ENCODE peak calls at places on chromosomes 2 and 18, in four cellular contexts. U is K562, S is GM12891, Q is GM12878. V is an unnamed sample.

GRCh38 chr2:223589901-223590300 is 12.3 kb downstream of the SCG2 start:
- DNase-seq in U (no peak), S (no peak), Q (no peak), V (no peak)

GRCh38 chr2:20589975-20590703 is 60.8 kb downstream of the HS1BP3 start:
- DNase-seq in U (no peak), S (no peak), Q (no peak), V (no peak)

GRCh38 chr2:215830313-215830712 is 183.0 kb downstream of the MREG start:
- DNase-seq in U (peak; percentile 55), S (no peak), Q (no peak), V (no peak)

GRCh38 chr18:8791171-8791651 is 85.9 kb downstream of the MTCL1 start:
- DNase-seq in U (no peak), S (no peak), Q (no peak), V (no peak)

GRCh38 chr2:239311132-239312040 is 89.4 kb downstream of the HDAC4 start:
- DNase-seq in U (no peak), S (no peak), Q (no peak), V (no peak)

GRCh38 chr18:6737833-6738232 is 8.3 kb downstream of the ARHGAP28 start:
- DNase-seq in U (no peak), S (no peak), Q (no peak), V (no peak)

GRCh38 chr2:51698005-51698404 is 666.1 kb upstream of the NRXN1 start:
- DNase-seq in U (no peak), S (no peak), Q (no peak), V (no peak)

GRCh38 chr2:28893488-28893887 is 979 bp upstream of the WDR43 start:
- DNase-seq in U (no peak), S (no peak), Q (no peak), V (no peak)

GRCh38 chr2:99956232-99957030 is 186.0 kb downstream of the AFF3 start:
- DNase-seq in U (no peak), S (no peak), Q (no peak), V (no peak)

GRCh38 chr2:1722692-1723091 is 21.6 kb downstream of the PXDN start:
- DNase-seq in U (no peak), S (no peak), Q (no peak), V (no peak)

GRCh38 chr2:3365219-3365618 is 12.4 kb downstream of the EIPR1 start:
- DNase-seq in U (no peak), S (no peak), Q (no peak), V (no peak)

GRCh38 chr2:3981446-3981845 is 278.1 kb downstream of the DCDC2C start:
- DNase-seq in U (no peak), S (no peak), Q (no peak), V (no peak)

GRCh38 chr18:8339958-8340357 is 269.3 kb upstream of the RAB12 start:
- DNase-seq in U (no peak), S (no peak), Q (no peak), V (no peak)

GRCh38 chr2:231563378-231563961 is 29.2 kb upstream of the TEX44 start:
- DNase-seq in U (peak; percentile 81), S (peak; percentile 63), Q (no peak), V (peak; percentile 63)

GRCh38 chr2:2014251-2014761 is 270.0 kb upstream of the PXDN start:
- DNase-seq in U (no peak), S (no peak), Q (no peak), V (no peak)

GRCh38 chr2:202965810-202966454 is 48.7 kb upstream of the NBEAL1 start:
- DNase-seq in U (peak; percentile 50), S (peak; percentile 3), Q (peak; percentile 60), V (peak; percentile 5)

GRCh38 chr18:45518770-45519169 is 96.5 kb upstream of the SLC14A2 start:
- DNase-seq in U (no peak), S (no peak), Q (no peak), V (no peak)

GRCh38 chr2:127134833-127135830 is 28.2 kb upstream of the BIN1 start:
- DNase-seq in U (no peak), S (no peak), Q (no peak), V (no peak)

GRCh38 chr2:164595031-164595430 is 26.3 kb downstream of the GRB14 start:
- DNase-seq in U (no peak), S (no peak), Q (no peak), V (no peak)

GRCh38 chr2:239193925-239194687 is 206.7 kb downstream of the HDAC4 start:
- DNase-seq in U (no peak), S (no peak), Q (no peak), V (no peak)

GRCh38 chr2:197972017-197972416 is 167.6 kb downstream of the PLCL1 start:
- DNase-seq in U (no peak), S (no peak), Q (no peak), V (no peak)
- TF ChIP-seq SPI1 in U (no peak), S (no peak), Q (no peak), V (no peak)

GRCh38 chr18:2316686-2317308 is 254.5 kb downstream of the METTL4 start:
- DNase-seq in U (no peak), S (no peak), Q (no peak), V (no peak)

GRCh38 chr18:2316082-2316481 is 255.2 kb downstream of the METTL4 start:
- DNase-seq in U (no peak), S (no peak), Q (no peak), V (no peak)

GRCh38 chr18:2310824-2311349 is 260.4 kb downstream of the METTL4 start:
- DNase-seq in U (no peak), S (no peak), Q (no peak), V (no peak)

GRCh38 chr18:2312440-2312839 is 258.9 kb downstream of the METTL4 start:
- DNase-seq in U (no peak), S (no peak), Q (peak; percentile 20), V (peak; percentile 30)

GRCh38 chr18:2313332-2313731 is 258.0 kb downstream of the METTL4 start:
- DNase-seq in U (no peak), S (no peak), Q (no peak), V (no peak)
- TF ChIP-seq SPI1 in U (no peak), S (no peak), Q (no peak), V (no peak)

DNA sequence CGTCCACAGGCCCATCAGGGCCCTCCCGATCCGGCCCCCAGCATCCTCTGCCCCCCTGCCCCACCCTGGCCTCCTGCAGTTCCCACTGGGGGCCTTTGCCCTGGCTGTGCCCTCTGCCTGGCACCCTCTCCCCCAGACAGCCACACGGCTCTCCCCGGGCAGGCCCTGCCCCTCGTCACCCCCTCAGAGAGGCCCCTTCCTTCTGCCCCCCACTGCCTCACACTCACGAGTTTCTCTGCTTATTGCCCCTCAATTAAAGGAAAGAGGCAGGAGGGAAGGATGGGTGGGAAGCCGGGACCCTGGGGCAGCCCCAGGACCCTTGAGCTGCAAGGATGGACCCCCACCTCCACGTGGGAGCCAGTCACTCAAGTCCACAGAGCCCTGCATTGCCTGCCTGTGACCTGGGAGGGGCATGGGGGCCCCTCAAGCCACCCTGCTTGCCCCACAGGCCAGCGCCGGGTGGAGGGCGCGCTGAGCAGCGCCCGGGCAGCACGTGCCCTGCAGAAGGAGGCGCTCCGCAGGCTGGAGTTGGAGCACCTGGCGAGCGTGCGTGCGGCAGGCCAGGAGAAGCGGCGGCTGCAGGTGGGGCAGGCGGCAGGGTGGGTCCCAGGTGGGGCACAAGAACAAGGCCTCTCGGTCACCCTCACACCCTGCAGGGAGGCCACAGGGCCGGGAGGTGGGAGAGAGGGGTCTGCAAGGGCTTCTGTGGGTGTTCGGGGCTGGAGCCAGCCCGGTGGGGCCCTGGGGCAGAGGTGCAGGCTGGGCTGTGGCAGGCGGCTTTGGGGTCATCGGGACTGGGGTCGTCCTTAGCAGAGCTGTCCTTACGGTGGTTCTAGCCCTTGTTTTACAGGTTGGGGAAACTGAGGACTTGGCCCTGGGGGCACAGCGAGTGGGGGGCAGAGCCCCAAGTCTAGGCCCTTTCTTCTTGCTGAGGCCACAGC is 30.5 kb upstream of the SNED1 start:
- DNase-seq in U (no peak), S (no peak), Q (no peak), V (no peak)
- TF ChIP-seq SPI1 in U (no peak), S (no peak), Q (no peak), V (no peak)

GRCh38 chr2:225419033-225419432 is 19.5 kb downstream of the NYAP2 start:
- DNase-seq in U (no peak), S (no peak), Q (no peak), V (no peak)
- TF ChIP-seq SPI1 in U (no peak), S (no peak), Q (no peak), V (no peak)

DNA sequence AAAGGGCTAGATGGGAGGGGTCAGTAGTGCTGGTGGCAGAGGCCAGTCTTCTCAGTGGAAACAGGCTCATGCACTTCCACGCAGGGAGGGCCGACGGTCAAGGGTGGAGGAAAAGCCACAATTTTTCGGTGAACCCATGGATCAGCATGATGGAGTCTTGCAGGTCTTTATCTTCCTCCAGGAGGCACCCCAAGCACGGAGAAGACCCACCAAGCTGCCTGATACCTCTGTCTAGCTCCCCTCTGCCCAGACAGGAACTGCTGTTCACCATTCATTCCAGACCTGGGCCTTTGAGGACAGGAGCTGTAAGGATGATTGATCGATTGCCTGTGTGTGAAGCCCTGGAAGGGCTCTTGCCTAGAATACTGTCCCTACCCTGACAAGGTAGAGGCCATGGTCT is 2.8 kb upstream of the LRRFIP1 start:
- DNase-seq in U (no peak), S (no peak), Q (no peak), V (no peak)
- TF ChIP-seq SPI1 in U (no peak), S (peak; percentile 8), Q (no peak), V (no peak)

GRCh38 chr18:62370386-62370785 is 45.3 kb downstream of the TNFRSF11A start:
- DNase-seq in U (no peak), S (no peak), Q (no peak), V (no peak)

GRCh38 chr18:62369129-62369644 is 44.1 kb downstream of the TNFRSF11A start:
- DNase-seq in U (no peak), S (no peak), Q (no peak), V (no peak)

GRCh38 chr18:62374410-62374965 is 49.4 kb downstream of the TNFRSF11A start:
- DNase-seq in U (no peak), S (no peak), Q (no peak), V (no peak)

GRCh38 chr18:62368100-62368499 is 43.0 kb downstream of the TNFRSF11A start:
- DNase-seq in U (no peak), S (peak; percentile 22), Q (no peak), V (no peak)

DNA sequence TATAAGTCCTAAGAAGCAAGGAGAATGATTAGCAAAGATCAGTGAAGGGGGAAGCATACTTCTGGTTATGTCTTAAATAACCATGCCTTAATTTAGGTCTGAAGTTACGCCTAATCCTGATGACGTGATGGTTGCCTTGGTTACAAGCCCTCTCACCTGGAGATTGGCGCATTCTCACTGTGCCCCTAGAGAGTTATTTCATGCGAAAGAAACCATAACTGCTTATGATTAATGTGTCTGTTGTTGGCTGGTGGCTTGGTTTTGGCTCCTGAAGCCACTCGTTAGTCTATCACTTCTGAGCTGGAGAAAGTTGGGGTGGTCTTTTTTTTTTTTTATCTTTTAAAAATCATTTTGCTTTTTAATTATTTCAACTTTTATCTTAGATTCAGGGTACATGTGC is 47.0 kb downstream of the TNFRSF11A start:
- DNase-seq in U (no peak), S (no peak), Q (peak; percentile 79), V (no peak)
- TF ChIP-seq SPI1 in U (no peak), S (no peak), Q (no peak), V (no peak)

DNA sequence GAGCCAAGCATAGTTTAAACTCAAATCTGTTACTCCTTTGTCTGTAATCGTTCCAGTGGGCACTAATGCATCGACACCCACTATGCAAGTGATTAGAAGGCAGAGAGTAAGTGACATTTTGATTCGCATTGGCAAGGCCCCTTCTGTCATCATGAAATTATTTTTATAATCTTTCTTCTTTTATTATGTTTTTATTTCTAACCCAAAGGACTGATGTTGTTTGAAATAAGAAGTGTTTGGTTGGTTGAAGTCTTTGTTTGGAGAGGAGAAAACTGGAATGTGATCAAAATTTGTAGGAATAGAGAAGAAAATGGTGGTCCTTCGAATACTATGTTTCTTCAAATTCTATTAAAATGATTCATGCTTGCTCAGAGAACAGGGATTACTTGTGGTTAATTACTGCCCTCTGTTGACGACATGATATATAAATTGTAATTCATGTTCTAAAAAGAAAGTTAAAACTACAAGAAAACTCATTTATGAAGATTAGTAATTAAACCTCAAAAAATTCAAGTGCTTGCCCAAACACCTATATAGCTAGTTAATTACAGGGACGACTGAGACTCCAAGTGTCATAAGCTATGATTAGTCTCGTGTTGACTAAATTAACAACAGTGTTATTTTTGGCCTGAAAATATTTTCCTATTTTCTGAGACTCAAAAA is 26.4 kb upstream of the TFPI start:
- DNase-seq in U (peak; percentile 19), S (no peak), Q (no peak), V (no peak)
- TF ChIP-seq SPI1 in U (no peak), S (no peak), Q (no peak), V (no peak)

V was measured in HL-60.